ENCODE peak calls at places on chromosomes 4 and X, in four cellular contexts. X is NCI-H82, S is fibroblast of the aortic adventitia, K is AG08395. A is an unnamed sample.

GRCh38 chr4:25859429-25860148 is 3.2 kb downstream of the SEL1L3 start:
- DNase-seq in X (no peak), S (no peak), K (no peak), A (no peak)

GRCh38 chrX:141638601-141639000 is 49.1 kb downstream of the SPANXA2 start:
- DNase-seq in X (no peak), S (no peak), K (no peak), A (no peak)

GRCh38 chr4:140309124-140309870 is 64.1 kb upstream of the SCOC start:
- DNase-seq in X (no peak), S (peak), K (peak), A (peak)

GRCh38 chr4:26288308-26288982 is 32.4 kb upstream of the RBPJ start:
- DNase-seq in X (no peak), S (peak), K (peak), A (peak)

GRCh38 chrX:115499112-115499805 is 61.7 kb upstream of the PLS3 start:
- DNase-seq in X (peak), S (peak), K (no peak), A (peak)

GRCh38 chr4:167196386-167196785 is 37.9 kb downstream of the SPOCK3 start:
- DNase-seq in X (no peak), S (peak), K (no peak), A (peak)

GRCh38 chrX:132591719-132592275 is 103.0 kb upstream of the MBNL3 start:
- DNase-seq in X (peak), S (no peak), K (no peak), A (no peak)

GRCh38 chr4:83010111-83010521 is 507 bp downstream of the LIN54 start:
- DNase-seq in X (peak), S (peak), K (peak), A (peak)

GRCh38 chr4:186032259-186032658 is 36.7 kb upstream of the TLR3 start:
- DNase-seq in X (peak), S (peak), K (no peak), A (peak)

GRCh38 chrX:135000516-135000915 is 9.7 kb downstream of the SMIM10 start:
- DNase-seq in X (no peak), S (no peak), K (peak), A (peak)

GRCh38 chrX:102154900-102155805 is 624 bp downstream of the BEX5 start:
- DNase-seq in X (no peak), S (no peak), K (no peak), A (no peak)

GRCh38 chr4:182888894-182889293 is 28.3 kb downstream of the DCTD start:
- DNase-seq in X (no peak), S (no peak), K (no peak), A (no peak)

GRCh38 chr4:40183615-40184411 is 13.0 kb upstream of the RHOH start:
- DNase-seq in X (no peak), S (peak), K (no peak), A (peak)

GRCh38 chr4:113707013-113707412 is 54.5 kb downstream of the CAMK2D start:
- DNase-seq in X (no peak), S (peak), K (peak), A (no peak)

GRCh38 chr4:144582105-144582850 is 63.7 kb upstream of the HHIP start:
- DNase-seq in X (no peak), S (peak), K (no peak), A (peak)

GRCh38 chrX:15214614-15215013 is 55.3 kb downstream of the ASB9 start:
- DNase-seq in X (no peak), S (no peak), K (no peak), A (no peak)

GRCh38 chr4:168558587-168558986 is 61.7 kb downstream of the PALLD start:
- DNase-seq in X (no peak), S (peak), K (no peak), A (peak)

GRCh38 chr4:105807496-105807895 is 87.8 kb upstream of the NPNT start:
- DNase-seq in X (no peak), S (peak), K (no peak), A (peak)

GRCh38 chr4:14583331-14583730 is 418.9 kb upstream of the CPEB2 start:
- DNase-seq in X (no peak), S (no peak), K (no peak), A (peak)

GRCh38 chr4:113114884-113115283 is 65.4 kb downstream of the ANK2 start:
- DNase-seq in X (peak), S (no peak), K (no peak), A (no peak)

GRCh38 chr4:26862381-26862915 is 1.8 kb downstream of the STIM2 start:
- DNase-seq in X (peak), S (no peak), K (no peak), A (no peak)

GRCh38 chr4:40592034-40592433 is 37.6 kb downstream of the RBM47 start:
- DNase-seq in X (no peak), S (no peak), K (no peak), A (no peak)

GRCh38 chr4:138050601-138051000 is 191.5 kb downstream of the SLC7A11 start:
- DNase-seq in X (peak), S (no peak), K (no peak), A (peak)

GRCh38 chrX:124086411-124086810 is 124.9 kb downstream of the STAG2 start:
- DNase-seq in X (no peak), S (no peak), K (no peak), A (no peak)

GRCh38 chrX:66022742-66023725 is 16.8 kb downstream of the VSIG4 start:
- DNase-seq in X (peak), S (no peak), K (no peak), A (no peak)

GRCh38 chr4:123804171-123804721 is 407.7 kb downstream of the SPRY1 start:
- DNase-seq in X (peak), S (no peak), K (no peak), A (peak)

GRCh38 chr4:184983660-184984356 is 34.5 kb upstream of the HELT start:
- DNase-seq in X (peak), S (peak), K (peak), A (peak)

GRCh38 chrX:55919367-55920221 is 202.0 kb downstream of the RRAGB start:
- DNase-seq in X (peak), S (no peak), K (no peak), A (no peak)

GRCh38 chr4:183349673-183350072 is 27.4 kb upstream of the CLDN24 start:
- DNase-seq in X (no peak), S (no peak), K (peak), A (peak)

GRCh38 chr4:56048621-56049427 is 100.1 kb downstream of the CEP135 start:
- DNase-seq in X (peak), S (peak), K (peak), A (peak)